ENCODE peak calls at places on chromosomes 13 and 19, in seven cellular contexts. E is pancreas; I is PC-9; V is CD8-positive, alpha-beta T cell; N is colonic mucosa; M is neural progenitor cell; A is lung. K is an unnamed sample. For H3K4me1, the result is how much of the 10 kb centered on the place peaks cover.

GRCh38 chr19:18915639-18916038 is 3.5 kb downstream of the COPE start:
- DNase-seq in E (no peak), V (no peak), N (peak), M (peak), A (no peak), I (peak), K (no peak)

GRCh38 chr13:30091691-30092090 is 215.7 kb downstream of the KATNAL1 start:
- DNase-seq in A (no peak), M (no peak), V (no peak), I (no peak), N (no peak), E (no peak), K (no peak)

GRCh38 chr19:1263198-1263597 is 5.9 kb upstream of the CIRBP start:
- DNase-seq in V (no peak), E (peak), M (no peak), A (no peak), N (no peak), I (no peak), K (no peak)

GRCh38 chr13:110580800-110581199 is 19.3 kb upstream of the RAB20 start:
- DNase-seq in V (no peak), I (no peak), N (no peak), A (no peak), M (no peak), E (no peak), K (no peak)

GRCh38 chr19:35168261-35168660 is 13.7 kb downstream of the FXYD5 start:
- DNase-seq in N (no peak), M (no peak), E (no peak), I (peak), V (no peak), A (no peak), K (no peak)

GRCh38 chr13:50589651-50590054 is 253.8 kb downstream of the DLEU7 start:
- DNase-seq in N (no peak), A (no peak), I (peak), V (no peak), E (no peak), M (no peak), K (no peak)

GRCh38 chr19:33005440-33005839 is 33.4 kb downstream of the FAAP24 start:
- DNase-seq in N (no peak), E (no peak), V (no peak), A (no peak), I (peak), M (no peak), K (no peak)

GRCh38 chr19:40400521-40400920 is 10.5 kb upstream of the HIPK4 start:
- DNase-seq in I (no peak), N (no peak), M (no peak), E (no peak), A (no peak), V (no peak), K (no peak)

GRCh38 chr19:14272623-14273022 is 66.7 kb upstream of the ADGRL1 start:
- DNase-seq in V (no peak), N (no peak), M (no peak), I (no peak), E (no peak), A (no peak), K (no peak)

DNA sequence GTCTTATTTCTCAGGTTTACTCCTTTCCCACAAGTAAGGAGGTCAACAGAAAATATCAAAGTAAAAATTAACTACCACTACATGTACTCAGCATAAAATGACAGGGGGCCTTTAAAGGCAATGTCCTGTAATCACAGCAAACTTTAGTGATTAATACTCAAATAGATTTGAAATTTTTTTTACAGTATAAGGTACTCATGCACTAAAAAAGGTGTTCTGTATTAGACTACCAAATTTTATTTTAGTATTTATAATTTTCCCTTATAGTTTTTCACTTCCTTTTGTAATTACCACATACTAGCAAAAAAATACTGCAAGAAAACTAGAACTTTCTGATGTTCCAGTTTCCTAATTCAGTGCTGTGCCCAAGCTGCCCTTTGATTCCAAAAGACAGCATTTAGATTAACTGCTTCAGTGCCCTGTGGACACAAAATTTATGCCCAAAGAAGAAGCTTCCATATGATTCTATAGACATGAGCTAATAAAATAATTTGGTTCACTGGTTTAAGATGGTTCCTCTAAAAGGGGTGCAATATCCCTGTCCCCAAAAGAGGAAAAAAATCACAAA is 70.6 kb downstream of the KLF12 start:
- DNase-seq in M (no peak), A (no peak), V (no peak), I (no peak), N (no peak), E (no peak), K (no peak)
- H3K27ac ChIP-seq in M (no peak), A (no peak), V (no peak), I (no peak), N (peak), E (no peak), K (no peak)

GRCh38 chr19:16078311-16078758 is 2.0 kb downstream of the TPM4 start:
- DNase-seq in M (peak), V (no peak), E (no peak), I (no peak), N (no peak), A (no peak), K (no peak)
- H3K4me1 ChIP-seq in M (under half), V (half or more), E (under half), I (under half), N (under half), A (under half), K (under half)

DNA sequence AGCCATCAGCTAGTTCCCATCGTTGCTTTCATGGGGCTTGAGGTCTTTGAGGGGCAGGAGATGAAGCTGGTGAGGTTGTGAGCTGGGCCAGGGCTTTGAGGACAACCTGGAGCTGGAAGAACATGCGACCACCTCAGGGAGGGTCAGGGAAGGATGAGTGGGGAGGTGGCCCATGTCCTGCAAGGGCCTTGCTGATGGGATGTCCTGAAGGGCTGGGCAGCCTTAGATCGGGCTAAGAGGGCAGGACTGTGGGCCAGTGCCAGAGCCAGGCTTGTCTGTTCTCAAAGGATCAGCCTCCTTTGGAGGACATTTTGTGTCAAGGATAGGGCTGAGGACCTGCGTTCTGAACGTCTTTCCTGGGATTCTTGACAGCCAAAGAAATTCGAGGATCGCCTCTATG is 10.5 kb downstream of the CYTH2 start:
- DNase-seq in I (no peak), A (no peak), E (no peak), V (no peak), N (no peak), M (no peak), K (no peak)
- H3K4me3 ChIP-seq in I (no peak), A (no peak), E (no peak), V (no peak), N (no peak), M (no peak), K (no peak)

GRCh38 chr13:27967736-27968315 is 1.3 kb downstream of the CDX2 start:
- DNase-seq in I (no peak), M (peak), V (no peak), E (no peak), A (no peak), N (no peak), K (no peak)
- H3K27ac ChIP-seq in I (no peak), M (no peak), V (no peak), E (peak), A (no peak), N (peak), K (no peak)

DNA sequence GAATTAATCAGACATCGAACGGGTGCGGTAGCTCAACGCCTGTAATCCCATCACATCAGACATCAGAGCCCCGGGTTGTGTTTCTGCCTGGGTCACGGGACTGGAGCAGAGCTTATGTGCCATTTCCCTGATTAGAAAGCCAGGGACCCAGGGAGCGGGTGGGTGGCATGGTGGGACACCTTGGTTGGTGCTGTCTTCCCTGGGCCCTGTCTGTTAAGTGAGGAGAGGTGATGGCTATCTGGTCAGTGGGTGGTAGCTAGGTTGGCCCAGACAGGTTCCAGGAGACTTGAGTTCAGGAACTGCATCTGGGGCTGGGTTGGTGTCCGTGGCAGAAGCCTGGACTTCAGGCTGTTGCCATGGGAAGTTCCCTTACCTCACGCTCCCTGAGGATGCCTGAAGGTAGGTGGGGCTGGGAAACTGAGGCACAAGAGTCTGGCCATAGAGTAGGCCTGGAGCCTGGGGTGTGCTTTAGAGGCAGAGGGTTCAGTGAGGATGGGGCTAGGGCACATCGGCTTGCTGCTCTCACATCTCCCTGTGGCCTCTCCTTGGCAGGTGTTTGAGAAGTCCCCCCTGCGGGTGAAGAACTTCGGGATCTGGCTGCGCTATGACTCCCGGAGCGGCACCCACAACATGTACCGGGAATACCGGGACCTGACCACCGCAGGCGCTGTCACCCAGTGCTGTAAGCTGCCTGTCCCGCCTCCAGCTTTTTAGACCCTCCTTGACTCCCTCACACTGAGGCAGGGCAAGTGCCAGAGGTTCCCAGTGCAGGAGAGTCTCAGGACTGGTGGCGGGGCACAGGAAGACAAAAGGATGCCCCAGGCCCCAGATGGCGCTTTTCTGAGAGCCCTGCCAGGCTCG is 2.1 kb downstream of the RPL18A start:
- DNase-seq in V (no peak), N (no peak), E (no peak), I (no peak), M (no peak), A (no peak), K (no peak)
- H3K4me1 ChIP-seq in V (under half), N (under half), E (under half), I (under half), M (under half), A (under half), K (under half)

DNA sequence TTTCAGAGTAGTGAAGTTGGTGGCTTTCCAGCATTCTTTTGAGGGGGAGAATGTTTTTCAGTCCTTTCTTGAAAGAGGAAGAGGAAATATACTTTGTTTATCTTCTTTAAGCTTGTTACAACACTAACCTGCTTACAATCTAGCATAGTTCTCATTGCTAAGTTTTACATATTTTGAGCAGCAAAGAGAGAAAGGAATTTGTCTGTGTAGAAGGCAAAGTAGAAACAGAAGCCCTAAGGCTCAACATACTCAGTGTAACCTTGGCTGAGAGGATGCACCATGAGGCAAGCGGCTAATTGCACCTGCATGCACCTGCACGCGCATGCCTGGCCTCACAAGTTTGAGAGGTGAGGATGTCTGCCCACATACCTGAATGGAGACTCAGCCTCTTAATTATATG is 2.2 kb downstream of the FRY start:
- DNase-seq in M (no peak), V (no peak), N (no peak), A (no peak), E (no peak), I (no peak), K (no peak)
- H3K4me3 ChIP-seq in M (no peak), V (no peak), N (no peak), A (no peak), E (no peak), I (no peak), K (no peak)

K was measured in naive thymus-derived CD4-positive, alpha-beta T cell.